ENCODE peak calls at places on chromosomes 11 and 22, in six cellular contexts. O is left ventricle myocardium superior, J is anterior cingulate cortex, B is brain microvascular endothelial cell, Z is progenitor cell of endocrine pancreas, Y is cardiac muscle cell. V is an unnamed sample.

GRCh38 chr22:33013051-33013450 is 45.1 kb downstream of the SYN3 start:
- DNase-seq in O (no peak), Z (no peak), B (no peak), Y (no peak), J (no peak), V (no peak)

GRCh38 chr11:111765320-111765983 is 737 bp downstream of the PPP2R1B start:
- DNase-seq in Y (no peak), J (no peak), O (no peak), Z (no peak), B (no peak), V (no peak)

GRCh38 chr11:46279393-46280099 is 2.1 kb downstream of the CREB3L1 start:
- DNase-seq in O (peak), J (no peak), Z (no peak), B (peak), Y (no peak), V (no peak)

GRCh38 chr11:14713518-14714244 is 70.1 kb downstream of the PDE3B start:
- DNase-seq in J (no peak), O (no peak), Y (no peak), Z (no peak), B (no peak), V (no peak)

GRCh38 chr11:18775492-18776292 is 15.9 kb downstream of the PTPN5 start:
- DNase-seq in Y (peak), B (peak), O (peak), Z (peak), J (no peak), V (peak)

GRCh38 chr11:83801799-83802198 is 515.6 kb upstream of the CCDC90B start:
- DNase-seq in B (no peak), Z (no peak), O (no peak), J (no peak), Y (no peak), V (no peak)

GRCh38 chr11:71406681-71407080 is 41.5 kb downstream of the DHCR7 start:
- DNase-seq in J (no peak), Z (no peak), Y (no peak), B (no peak), O (no peak), V (no peak)

GRCh38 chr11:18384157-18384641 is 10.2 kb upstream of the LDHA start:
- DNase-seq in Z (no peak), B (peak), O (peak), Y (peak), J (no peak), V (no peak)

GRCh38 chr22:20128902-20129746 is 2.5 kb upstream of the ZDHHC8 start:
- DNase-seq in B (peak), Z (no peak), J (no peak), O (no peak), Y (peak), V (no peak)

GRCh38 chr22:27798526-27799333 is 2.8 kb downstream of the MN1 start:
- DNase-seq in Y (no peak), Z (no peak), B (no peak), J (no peak), O (no peak), V (no peak)

GRCh38 chr22:40401981-40402406 is 31.6 kb downstream of the SGSM3 start:
- DNase-seq in Z (no peak), Y (no peak), O (no peak), J (no peak), B (no peak), V (no peak)

GRCh38 chr22:30753701-30754100 is 59.0 kb downstream of the OSBP2 start:
- DNase-seq in O (no peak), Y (no peak), Z (no peak), B (no peak), J (no peak), V (no peak)

GRCh38 chr11:7688238-7688826 is 15.0 kb upstream of the CYB5R2 start:
- DNase-seq in J (no peak), B (no peak), O (no peak), Z (no peak), Y (peak), V (no peak)

GRCh38 chr22:40210814-40211213 is 33.1 kb downstream of the TNRC6B start:
- DNase-seq in J (no peak), O (no peak), Z (no peak), B (no peak), Y (no peak), V (no peak)

GRCh38 chr22:38984224-38984623 is 2.1 kb downstream of the APOBEC3B start:
- DNase-seq in J (no peak), Z (no peak), Y (no peak), O (no peak), B (no peak), V (no peak)

V was measured in mesothelial cell of epicardium.